ENCODE peak calls at places on chromosome 10, in ten cellular contexts. P, V, R, S, T, A, C, H, W and O are unnamed samples.

GRCh38 chr10:110357252-110357780 is 52.6 kb upstream of the SMNDC1 start:
- DNase-seq in P (peak), V (peak), R (no peak), S (peak), T (peak), A (no peak), C (no peak), H (no peak), W (peak), O (peak)

GRCh38 chr10:49243139-49243538 is 54.9 kb upstream of the TMEM273 start:
- DNase-seq in P (no peak), V (no peak), R (no peak), S (no peak), T (no peak), A (no peak), C (no peak), H (no peak), W (no peak), O (no peak)

GRCh38 chr10:59227136-59227673 is 50.8 kb downstream of the PHYHIPL start:
- DNase-seq in P (no peak), V (no peak), R (no peak), S (no peak), T (peak), A (no peak), C (no peak), H (no peak), W (no peak), O (no peak)

GRCh38 chr10:89201345-89202032 is 5.6 kb downstream of the CH25H start:
- DNase-seq in P (no peak), V (no peak), R (no peak), S (no peak), T (peak), A (no peak), C (no peak), H (no peak), W (no peak), O (no peak)

GRCh38 chr10:126177414-126178030 is 210.8 kb downstream of the ADAM12 start:
- DNase-seq in P (no peak), V (no peak), R (no peak), S (no peak), T (no peak), A (no peak), C (no peak), H (no peak), W (no peak), O (no peak)

GRCh38 chr10:124242365-124242764 is 149.0 kb upstream of the CHST15 start:
- DNase-seq in P (no peak), V (no peak), R (no peak), S (no peak), T (no peak), A (no peak), C (no peak), H (no peak), W (no peak), O (no peak)

GRCh38 chr10:125538947-125539649 is 143.9 kb downstream of the TEX36 start:
- DNase-seq in P (no peak), V (peak), R (peak), S (no peak), T (peak), A (no peak), C (no peak), H (no peak), W (no peak), O (no peak)

GRCh38 chr10:52621635-52622079 is 150.9 kb downstream of the MBL2 start:
- DNase-seq in P (no peak), V (no peak), R (no peak), S (peak), T (no peak), A (no peak), C (no peak), H (no peak), W (no peak), O (no peak)

GRCh38 chr10:43961523-43962345 is 313.1 kb upstream of the ZNF32 start:
- DNase-seq in P (no peak), V (no peak), R (no peak), S (no peak), T (no peak), A (peak), C (peak), H (no peak), W (no peak), O (no peak)

GRCh38 chr10:55203319-55203718 is 402.3 kb upstream of the PCDH15 start:
- DNase-seq in P (no peak), V (no peak), R (no peak), S (no peak), T (no peak), A (no peak), C (no peak), H (no peak), W (no peak), O (no peak)

GRCh38 chr10:119737827-119738226 is 12.0 kb downstream of the INPP5F start:
- DNase-seq in P (no peak), V (peak), R (peak), S (no peak), T (peak), A (no peak), C (no peak), H (no peak), W (no peak), O (peak)

GRCh38 chr10:102452672-102453340 is 1.5 kb upstream of the C10orf95 start:
- DNase-seq in P (no peak), V (peak), R (peak), S (no peak), T (peak), A (no peak), C (no peak), H (no peak), W (peak), O (peak)

GRCh38 chr10:20903635-20904390 is 6.7 kb upstream of the NEBL start:
- DNase-seq in P (no peak), V (no peak), R (no peak), S (no peak), T (no peak), A (no peak), C (no peak), H (no peak), W (no peak), O (no peak)

GRCh38 chr10:71268247-71268691 is 50.8 kb upstream of the SLC29A3 start:
- DNase-seq in P (no peak), V (no peak), R (peak), S (peak), T (no peak), A (no peak), C (no peak), H (no peak), W (no peak), O (no peak)

GRCh38 chr10:11757452-11757819 is 15.3 kb downstream of the ECHDC3 start:
- DNase-seq in P (no peak), V (no peak), R (no peak), S (peak), T (peak), A (peak), C (no peak), H (no peak), W (no peak), O (no peak)

GRCh38 chr10:8088504-8088903 is 34.0 kb downstream of the GATA3 start:
- DNase-seq in P (peak), V (no peak), R (no peak), S (no peak), T (no peak), A (no peak), C (no peak), H (no peak), W (peak), O (peak)

GRCh38 chr10:24790073-24790472 is 66.4 kb upstream of the ARHGAP21 start:
- DNase-seq in P (no peak), V (no peak), R (no peak), S (no peak), T (no peak), A (no peak), C (no peak), H (no peak), W (no peak), O (no peak)

GRCh38 chr10:36636879-36637278 is 488.5 kb upstream of the ANKRD30A start:
- DNase-seq in P (no peak), V (no peak), R (no peak), S (no peak), T (no peak), A (no peak), C (no peak), H (no peak), W (no peak), O (no peak)

GRCh38 chr10:112732277-112732891 is 217.7 kb upstream of the TCF7L2 start:
- DNase-seq in P (no peak), V (no peak), R (no peak), S (no peak), T (no peak), A (no peak), C (no peak), H (no peak), W (no peak), O (no peak)

DNA sequence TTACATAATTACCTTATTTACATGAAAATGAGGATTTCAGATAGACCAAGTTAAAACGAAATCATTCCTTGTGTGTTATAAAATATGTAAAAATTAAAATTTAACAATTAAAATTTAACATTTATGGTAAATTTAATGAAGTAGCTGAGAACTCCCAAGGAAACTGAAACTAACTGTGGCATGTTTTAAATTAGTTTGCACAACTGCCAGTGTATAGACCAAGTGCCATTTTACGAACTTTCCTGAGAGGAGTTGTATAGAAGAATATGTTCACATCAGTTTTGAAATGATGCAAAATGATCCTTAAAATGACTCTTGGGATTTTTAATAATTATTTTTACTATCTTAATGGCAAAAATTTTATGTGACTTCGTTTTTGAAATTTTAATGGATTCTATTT is 23.5 kb downstream of the PDLIM1 start:
- DNase-seq in P (no peak), V (no peak), R (no peak), S (no peak), T (no peak), A (no peak), C (no peak), H (no peak), W (no peak), O (no peak)
- TF ChIP-seq CTCF in P (no peak), V (no peak), R (no peak), S (no peak), T (no peak), A (no peak), C (no peak), H (no peak), W (no peak), O (no peak)

GRCh38 chr10:45199380-45199740 is 116.0 kb downstream of the OR13A1 start:
- DNase-seq in P (no peak), V (no peak), R (no peak), S (no peak), T (no peak), A (no peak), C (no peak), H (no peak), W (no peak), O (no peak)
- TF ChIP-seq CTCF in P (no peak), V (no peak), R (no peak), S (no peak), T (no peak), A (no peak), C (no peak), H (no peak), W (no peak), O (no peak)

GRCh38 chr10:84076540-84077195 is 62.6 kb upstream of the GHITM start:
- DNase-seq in P (no peak), V (no peak), R (no peak), S (no peak), T (peak), A (no peak), C (no peak), H (peak), W (peak), O (peak)
- TF ChIP-seq CTCF in P (no peak), V (no peak), R (no peak), S (peak), T (peak), A (no peak), C (no peak), H (no peak), W (peak), O (peak)

GRCh38 chr10:4344544-4344994 is 481.4 kb upstream of the AKR1E2 start:
- DNase-seq in P (no peak), V (no peak), R (peak), S (peak), T (peak), A (peak), C (peak), H (no peak), W (no peak), O (peak)
- TF ChIP-seq CTCF in P (no peak), V (no peak), R (no peak), S (peak), T (no peak), A (no peak), C (no peak), H (no peak), W (no peak), O (no peak)

DNA sequence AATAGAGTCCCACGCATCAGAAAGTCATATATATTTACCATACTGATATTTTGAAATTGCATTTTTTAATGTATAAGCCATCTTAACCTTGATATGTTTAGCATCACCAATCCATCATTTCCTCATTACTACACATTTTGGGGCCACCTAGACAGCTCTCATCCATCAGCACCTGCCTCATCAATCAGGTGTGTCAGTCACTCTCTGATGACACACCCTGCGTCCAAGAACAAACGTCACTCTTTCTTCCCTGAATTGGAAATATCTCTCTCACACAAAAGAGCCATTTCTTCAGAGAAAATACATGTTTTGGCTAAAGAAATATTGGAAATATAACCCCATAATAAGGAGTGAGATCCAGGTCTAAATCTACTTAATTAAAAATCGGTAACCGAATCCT is 38.9 kb upstream of the RSU1 start:
- DNase-seq in P (no peak), V (no peak), R (no peak), S (no peak), T (peak), A (no peak), C (no peak), H (no peak), W (no peak), O (no peak)
- TF ChIP-seq CTCF in P (no peak), V (no peak), R (no peak), S (no peak), T (no peak), A (no peak), C (no peak), H (no peak), W (no peak), O (no peak)

DNA sequence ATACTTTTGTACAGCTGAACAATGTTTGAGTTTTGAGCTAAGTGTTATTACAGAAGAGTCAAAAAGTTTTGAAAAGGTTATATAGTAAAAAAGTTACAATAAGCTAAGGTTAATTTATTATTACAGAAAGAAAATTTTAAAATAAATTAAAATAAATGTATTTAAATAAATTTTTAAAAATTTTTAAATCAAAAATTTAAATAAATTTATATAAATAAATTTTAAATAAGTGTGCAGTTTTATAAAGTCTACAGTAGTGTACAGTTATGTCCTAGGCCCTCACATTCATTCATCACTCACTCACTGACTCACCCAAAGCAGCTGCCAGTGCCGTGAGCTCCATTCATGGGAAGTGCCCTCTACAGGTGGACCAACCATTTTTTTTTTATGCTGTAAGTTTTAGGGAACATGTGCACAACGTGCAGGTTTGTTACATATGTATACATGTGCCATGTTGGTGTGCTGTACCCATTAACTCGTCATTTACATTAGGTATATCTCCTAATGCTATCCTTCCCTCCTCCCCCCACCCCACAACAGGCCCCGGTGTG is 462.9 kb upstream of the ZMIZ1 start:
- DNase-seq in P (no peak), V (no peak), R (peak), S (no peak), T (peak), A (no peak), C (no peak), H (no peak), W (no peak), O (no peak)
- TF ChIP-seq CTCF in P (no peak), V (no peak), R (peak), S (no peak), T (peak), A (no peak), C (no peak), H (no peak), W (no peak), O (no peak)